ENCODE peak calls at places on chromosomes 6 and 20, in eight cellular contexts. H is endothelial cell of umbilical vein, J is colonic mucosa, V is MM.1S, Z is HCT116, X is mammary epithelial cell, W is fibroblast of lung, Y is neural progenitor cell. L is an unnamed sample.
A peak's percentile ranks its signal among the peaks of the same experiment; 100 is the strongest.

GRCh38 chr6:26597821-26598220 is 1.1 kb downstream of the ABT1 start:
- DNase-seq in H (no peak), J (no peak), Z (no peak), W (no peak), X (no peak), Y (no peak), V (no peak), L (no peak)

GRCh38 chr6:1636971-1637871 is 27.5 kb downstream of the FOXC1 start:
- DNase-seq in H (no peak), X (peak; percentile 84), J (no peak), Z (no peak), Y (no peak), V (no peak), W (peak; percentile 56), L (no peak)

GRCh38 chr6:139824864-139825263 is 450.4 kb upstream of the CITED2 start:
- DNase-seq in Y (no peak), W (no peak), V (no peak), H (no peak), J (no peak), Z (no peak), X (no peak), L (no peak)

GRCh38 chr20:36085686-36086267 is 68.8 kb upstream of the EPB41L1 start:
- DNase-seq in X (peak; percentile 92), Y (no peak), Z (peak; percentile 84), W (peak; percentile 74), V (no peak), H (no peak), J (peak; percentile 80), L (no peak)

GRCh38 chr6:21522773-21523490 is 70.6 kb upstream of the SOX4 start:
- DNase-seq in Z (no peak), X (no peak), Y (peak; percentile 56), J (no peak), V (no peak), W (no peak), H (no peak), L (no peak)

GRCh38 chr20:33635341-33635740 is 26.8 kb upstream of the C20orf144 start:
- DNase-seq in H (no peak), Z (no peak), X (no peak), Y (no peak), W (no peak), J (no peak), V (no peak), L (no peak)

GRCh38 chr6:16139541-16139940 is 10.7 kb downstream of the MYLIP start:
- DNase-seq in H (no peak), Y (no peak), V (no peak), X (no peak), Z (no peak), J (no peak), W (no peak), L (no peak)

GRCh38 chr6:106444777-106445507 is 84.4 kb downstream of the CRYBG1 start:
- DNase-seq in H (peak; percentile 52), V (peak; percentile 74), J (peak; percentile 54), X (peak; percentile 58), W (peak; percentile 61), Y (peak; percentile 76), Z (peak; percentile 45), L (peak; percentile 52)

GRCh38 chr6:5942591-5942990 is 64.1 kb downstream of the NRN1 start:
- DNase-seq in V (no peak), Y (no peak), J (no peak), Z (no peak), X (peak; percentile 48), H (no peak), W (peak; percentile 84), L (no peak)

GRCh38 chr20:1465470-1466210 is 1.0 kb downstream of the NSFL1C start:
- DNase-seq in Z (no peak), H (no peak), X (peak; percentile 65), V (no peak), W (peak; percentile 55), Y (no peak), J (no peak), L (no peak)

GRCh38 chr6:123967900-123968299 is 164.2 kb downstream of the NKAIN2 start:
- DNase-seq in X (no peak), J (no peak), Z (no peak), W (no peak), Y (no peak), V (no peak), H (no peak), L (no peak)

DNA sequence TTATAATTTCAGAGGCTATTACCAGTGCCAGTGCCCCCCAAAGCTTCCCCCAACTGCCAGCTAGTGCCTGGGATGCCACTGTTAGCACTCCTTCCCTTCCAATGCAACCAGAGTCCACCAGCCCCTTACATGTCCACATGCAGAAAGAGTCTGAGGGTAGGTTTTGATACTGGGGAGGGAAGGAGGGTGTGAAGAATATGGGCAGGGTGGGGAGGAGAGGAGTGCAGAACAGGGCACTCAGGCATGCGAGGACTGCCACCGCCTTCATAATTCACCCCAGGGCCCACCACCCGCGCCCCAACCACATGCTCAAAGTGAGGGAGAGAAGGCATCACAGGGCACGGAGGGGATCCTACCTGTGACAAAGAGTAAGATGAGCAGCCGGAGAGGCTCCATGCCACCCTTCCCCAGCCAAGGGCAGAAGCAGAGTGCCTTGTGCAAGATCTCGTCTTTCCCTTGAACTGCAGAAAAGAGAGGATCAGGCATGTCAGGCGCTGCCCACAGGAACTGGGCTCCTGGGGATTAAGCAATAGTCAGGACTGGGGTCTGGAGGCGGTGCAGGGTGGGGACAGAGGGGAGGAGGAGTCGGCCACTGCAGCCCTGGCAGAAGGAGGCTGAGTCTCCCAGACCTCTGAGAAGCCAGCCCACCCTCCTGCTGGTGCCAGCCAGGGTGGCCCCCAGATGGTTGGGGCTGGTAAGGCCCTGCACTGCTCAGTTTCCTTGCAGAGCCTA is at the start of gene TREM2:
- DNase-seq in V (no peak), J (no peak), Y (no peak), Z (no peak), W (no peak), X (peak; percentile 44), H (no peak), L (no peak)
- H3K36me3 ChIP-seq in V (no peaks in the 10 kb centered on the region), J (no peaks in the 10 kb centered on the region), Y (no peaks in the 10 kb centered on the region), Z (no peaks in the 10 kb centered on the region), W (no peaks in the 10 kb centered on the region), X (no peaks in the 10 kb centered on the region), H (no peaks in the 10 kb centered on the region), L (no peaks in the 10 kb centered on the region)

DNA sequence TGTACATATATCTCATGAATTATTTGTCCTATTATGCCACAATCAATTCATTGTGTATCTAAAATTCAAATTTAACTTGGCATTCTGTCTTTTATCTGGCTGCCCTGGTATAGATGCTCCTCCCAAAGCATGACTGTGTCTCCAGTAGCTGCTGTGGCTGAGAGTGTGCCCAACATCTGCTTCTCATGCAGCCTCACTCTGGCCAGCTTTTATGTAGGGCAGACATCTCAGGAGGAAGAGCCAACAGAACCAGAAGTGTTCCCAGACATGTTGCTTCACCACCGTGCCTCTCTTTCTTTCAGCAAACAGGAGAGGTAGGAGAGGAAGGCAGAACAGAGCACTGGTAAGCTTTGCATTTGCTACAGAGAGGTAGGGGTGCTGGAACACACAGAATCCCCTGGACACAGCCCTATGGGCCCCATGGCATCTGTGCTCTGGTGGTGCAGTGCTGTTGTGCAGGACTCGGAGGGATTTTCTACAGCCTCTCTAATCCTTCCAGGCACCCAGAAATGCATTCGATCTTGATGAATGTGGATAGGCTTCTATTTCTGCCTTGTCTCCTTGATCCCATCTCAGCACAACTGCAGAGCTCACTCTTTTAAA is 637.1 kb downstream of the UTRN start:
- DNase-seq in Y (no peak), X (no peak), V (no peak), H (no peak), W (no peak), J (no peak), Z (no peak), L (no peak)
- H3K9ac ChIP-seq in Y (no peak overlapping the region), X (no peak overlapping the region), V (no peak overlapping the region), H (no peak overlapping the region), W (no peak overlapping the region), J (no peak overlapping the region), Z (peak overlapping the region; percentile 80), L (no peak overlapping the region)

GRCh38 chr20:31602779-31603441 is 2.2 kb upstream of the ID1 start:
- DNase-seq in X (peak; percentile 86), Z (peak; percentile 72), Y (no peak), W (peak; percentile 93), V (peak; percentile 47), H (peak; percentile 44), J (no peak), L (peak; percentile 24)

GRCh38 chr20:31604567-31605030 is 490 bp upstream of the ID1 start:
- DNase-seq in J (no peak), V (no peak), W (no peak), H (no peak), X (no peak), Y (peak; percentile 59), Z (no peak), L (no peak)

GRCh38 chr20:31605031-31605901 is at the start of gene ID1:
- DNase-seq in Z (peak; percentile 95), X (peak; percentile 91), V (peak; percentile 91), Y (peak; percentile 97), H (peak; percentile 95), J (peak; percentile 97), W (peak; percentile 93), L (peak; percentile 87)

GRCh38 chr20:31603822-31604566 is 1.1 kb upstream of the ID1 start:
- DNase-seq in Y (peak; percentile 100), Z (peak; percentile 96), X (peak; percentile 89), W (peak; percentile 98), V (peak; percentile 84), H (peak; percentile 97), J (peak; percentile 99), L (peak; percentile 87)

GRCh38 chr20:31602430-31602778 is 2.7 kb upstream of the ID1 start:
- DNase-seq in H (no peak), W (no peak), Z (no peak), Y (no peak), V (no peak), J (no peak), X (no peak), L (no peak)
- H3K4me3 ChIP-seq in H (no peak overlapping the region), W (no peak overlapping the region), Z (peak overlapping the region; percentile 11), Y (no peak overlapping the region), V (no peak overlapping the region), J (no peak overlapping the region), X (no peak overlapping the region), L (peak overlapping the region; percentile 23)

DNA sequence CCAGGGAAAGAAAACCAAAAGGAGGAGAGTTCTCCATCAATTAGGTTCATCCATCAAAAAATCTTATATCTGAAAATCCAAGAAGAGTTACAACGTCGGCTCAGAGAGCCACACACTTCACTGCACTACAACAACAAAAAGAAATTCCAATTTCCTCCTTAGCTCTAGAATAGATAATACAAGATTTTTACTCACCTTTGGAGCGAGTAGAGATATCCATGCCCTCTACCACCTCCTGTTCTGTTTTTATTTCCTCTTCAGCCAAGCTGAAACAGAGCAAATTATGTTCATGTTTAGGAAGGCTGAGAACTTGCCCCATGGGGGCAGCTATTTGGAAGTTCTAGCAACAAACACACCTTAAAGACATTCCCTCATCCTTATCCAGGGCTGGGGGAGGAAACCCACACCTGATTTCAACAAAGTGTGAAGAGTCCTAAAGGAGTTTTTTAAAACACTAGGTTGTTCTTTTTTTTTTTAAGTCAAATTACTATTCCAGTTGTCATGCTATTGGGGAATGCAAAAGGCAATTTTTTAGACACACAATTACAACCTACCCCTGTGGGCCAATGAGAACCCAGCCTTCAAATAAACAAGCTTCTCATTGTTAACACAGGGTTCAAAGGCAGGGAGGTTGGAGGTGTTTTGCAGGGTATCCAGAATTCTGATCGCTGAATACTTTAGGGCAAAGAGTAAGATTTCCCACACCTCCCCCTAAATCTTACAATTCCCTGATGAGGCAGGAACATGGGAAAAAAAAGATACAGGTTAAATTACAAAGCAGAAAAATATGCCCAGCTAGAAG is 8.6 kb downstream of the ZMYND8 start:
- DNase-seq in X (no peak), V (no peak), H (no peak), Y (no peak), Z (no peak), W (no peak), J (no peak), L (no peak)
- H3K36me3 ChIP-seq in X (peaks cover 10% of the 10 kb centered on the region), V (peaks cover 18% of the 10 kb centered on the region), H (peaks cover 4% of the 10 kb centered on the region), Y (no peaks in the 10 kb centered on the region), Z (no peaks in the 10 kb centered on the region), W (peaks cover 2% of the 10 kb centered on the region), J (no peaks in the 10 kb centered on the region), L (peaks cover 41% of the 10 kb centered on the region)

GRCh38 chr6:144344651-144345050 is 59.5 kb downstream of the UTRN start:
- DNase-seq in J (no peak), Z (no peak), V (no peak), Y (no peak), W (no peak), X (no peak), H (no peak), L (no peak)
- H3K9ac ChIP-seq in J (no peak overlapping the region), Z (no peak overlapping the region), V (peak overlapping the region; percentile 55), Y (no peak overlapping the region), W (no peak overlapping the region), X (no peak overlapping the region), H (peak overlapping the region; percentile 65), L (no peak overlapping the region)